ENCODE peak calls at places on chromosome 1, in four cellular contexts. N is fibroblast of lung, W is WTC11, Q is GM23248. V is an unnamed sample.

GRCh38 chr1:67941746-67942145 is 108.5 kb upstream of the GNG12 start:
- DNase-seq in N (no peak), W (no peak), Q (peak; percentile 10), V (no peak)

GRCh38 chr1:36163426-36163825 is 7.5 kb downstream of the MAP7D1 start:
- DNase-seq in N (no peak), W (no peak), Q (no peak), V (no peak)

GRCh38 chr1:57848406-57848805 is 424.5 kb upstream of the DAB1 start:
- DNase-seq in N (peak; percentile 96), W (no peak), Q (peak; percentile 43), V (no peak)

GRCh38 chr1:98197356-98197755 is 276.5 kb upstream of the DPYD start:
- DNase-seq in N (peak; percentile 79), W (no peak), Q (no peak), V (no peak)

GRCh38 chr1:20089328-20090077 is 19.5 kb downstream of the PLA2G5 start:
- DNase-seq in N (no peak), W (peak; percentile 60), Q (no peak), V (no peak)

GRCh38 chr1:34984435-34985062 is 598 bp downstream of the TMEM35B start:
- DNase-seq in N (peak; percentile 52), W (no peak), Q (peak; percentile 69), V (peak; percentile 74)

GRCh38 chr1:240036526-240036925 is 55.2 kb upstream of the FMN2 start:
- DNase-seq in N (no peak), W (no peak), Q (no peak), V (no peak)

GRCh38 chr1:235009074-235009473 is 119.6 kb downstream of the TOMM20 start:
- DNase-seq in N (no peak), W (no peak), Q (no peak), V (no peak)

GRCh38 chr1:36100376-36100775 is 11.7 kb downstream of the ADPRS start:
- DNase-seq in N (no peak), W (no peak), Q (peak; percentile 34), V (no peak)

GRCh38 chr1:194167956-194168355 is 981.5 kb upstream of the B3GALT2 start:
- DNase-seq in N (peak; percentile 41), W (no peak), Q (no peak), V (no peak)

GRCh38 chr1:171280596-171280995 is 32.3 kb downstream of the FMO1 start:
- DNase-seq in N (no peak), W (no peak), Q (no peak), V (no peak)

GRCh38 chr1:207393610-207394009 is 60.5 kb upstream of the CR2 start:
- DNase-seq in N (peak; percentile 92), W (no peak), Q (peak; percentile 94), V (no peak)

GRCh38 chr1:185108324-185108723 is 48.4 kb downstream of the TRMT1L start:
- DNase-seq in N (peak; percentile 3), W (no peak), Q (peak; percentile 46), V (no peak)

GRCh38 chr1:35688161-35688560 is 30.5 kb downstream of the C1orf216 start:
- DNase-seq in N (no peak), W (no peak), Q (no peak), V (no peak)

GRCh38 chr1:204130178-204130577 is 21.7 kb downstream of the ETNK2 start:
- DNase-seq in N (no peak), W (no peak), Q (peak; percentile 30), V (peak; percentile 80)

V was measured in kidney.